ENCODE peak calls at places on chromosomes 6 and 20, in five cellular contexts. E is tibial artery, V is cardiac muscle cell, I is endothelial cell of umbilical vein, F is transverse colon. Y is an unnamed sample.

GRCh38 chr6:111679126-111679525 is 73.4 kb upstream of the TRAF3IP2 start:
- DNase-seq in V (no peak), I (no peak), F (no peak), E (no peak), Y (no peak)

GRCh38 chr6:141326426-141326825 is 806.3 kb upstream of the GJE1 start:
- DNase-seq in F (no peak), V (peak), E (peak), I (peak), Y (peak)

GRCh38 chr20:57165427-57166004 is 100.9 kb downstream of the BMP7 start:
- DNase-seq in I (no peak), E (no peak), V (no peak), F (no peak), Y (no peak)

GRCh38 chr6:111844921-111845320 is 28.3 kb downstream of the FYN start:
- DNase-seq in F (no peak), I (peak), E (no peak), V (peak), Y (no peak)

GRCh38 chr6:89180971-89181370 is 35.1 kb downstream of the PM20D2 start:
- DNase-seq in F (no peak), E (no peak), I (no peak), V (no peak), Y (no peak)

GRCh38 chr20:19275038-19275629 is 62.7 kb downstream of the SLC24A3 start:
- DNase-seq in F (no peak), I (no peak), E (no peak), V (no peak), Y (no peak)

GRCh38 chr6:7542878-7543394 is 1.5 kb downstream of the DSP start:
- DNase-seq in E (no peak), I (no peak), V (peak), F (peak), Y (peak)

GRCh38 chr20:36744764-36745191 is 1.1 kb downstream of the NDRG3 start:
- DNase-seq in E (peak), I (no peak), V (peak), F (no peak), Y (no peak)

GRCh38 chr20:44552950-44553908 is 29.1 kb upstream of the PKIG start:
- DNase-seq in I (peak), E (no peak), F (no peak), V (peak), Y (peak)

GRCh38 chr6:135604035-135604865 is 106.7 kb upstream of the AHI1 start:
- DNase-seq in I (no peak), F (no peak), V (no peak), E (no peak), Y (no peak)

GRCh38 chr6:170296746-170297576 is 6.1 kb upstream of the DLL1 start:
- DNase-seq in I (no peak), E (no peak), V (no peak), F (no peak), Y (no peak)

GRCh38 chr6:31878761-31879542 is at the start of gene SLC44A4:
- DNase-seq in F (peak), V (no peak), I (no peak), E (no peak), Y (no peak)

GRCh38 chr6:11329841-11330765 is 97.6 kb upstream of the NEDD9 start:
- DNase-seq in I (peak), V (no peak), F (peak), E (no peak), Y (no peak)

GRCh38 chr6:165844232-165844631 is 181.2 kb upstream of the PDE10A start:
- DNase-seq in E (no peak), I (no peak), V (no peak), F (no peak), Y (no peak)

GRCh38 chr20:3203315-3204123 is 963 bp downstream of the DDRGK1 start:
- DNase-seq in F (peak), E (no peak), I (peak), V (no peak), Y (no peak)

GRCh38 chr6:1738682-1739081 is 129.0 kb downstream of the FOXC1 start:
- DNase-seq in V (peak), I (no peak), E (no peak), F (no peak), Y (no peak)

GRCh38 chr6:16901777-16902176 is 140.5 kb upstream of the ATXN1 start:
- DNase-seq in E (peak), F (peak), I (peak), V (peak), Y (peak)

GRCh38 chr6:166156942-166157341 is 10.7 kb downstream of the TBXT start:
- DNase-seq in I (no peak), F (no peak), E (no peak), V (peak), Y (no peak)

GRCh38 chr20:51354191-51354768 is 188.2 kb downstream of the NFATC2 start:
- DNase-seq in V (peak), F (no peak), I (peak), E (no peak), Y (peak)

GRCh38 chr20:46709055-46709458 is 392 bp upstream of the SLC2A10 start:
- DNase-seq in E (no peak), V (no peak), I (no peak), F (peak), Y (no peak)

GRCh38 chr6:41489284-41489851 is 56.8 kb upstream of the FOXP4 start:
- DNase-seq in F (no peak), E (no peak), I (no peak), V (peak), Y (no peak)

GRCh38 chr20:20369353-20370086 is 1.6 kb downstream of the INSM1 start:
- DNase-seq in I (no peak), V (no peak), E (no peak), F (peak), Y (no peak)

GRCh38 chr20:20366896-20367680 is 816 bp upstream of the INSM1 start:
- DNase-seq in F (no peak), V (no peak), E (no peak), I (no peak), Y (no peak)

GRCh38 chr20:20370087-20370575 is 2.2 kb downstream of the INSM1 start:
- DNase-seq in I (no peak), E (no peak), F (no peak), V (no peak), Y (no peak)

GRCh38 chr20:20367681-20368413 is at the start of gene INSM1:
- DNase-seq in E (no peak), V (no peak), I (no peak), F (no peak), Y (no peak)

GRCh38 chr20:20368414-20369352 is 779 bp downstream of the INSM1 start:
- DNase-seq in F (no peak), I (no peak), E (no peak), V (no peak), Y (no peak)
- H3K4me3 ChIP-seq in F (peak), I (peak), E (peak), V (peak), Y (peak)

DNA sequence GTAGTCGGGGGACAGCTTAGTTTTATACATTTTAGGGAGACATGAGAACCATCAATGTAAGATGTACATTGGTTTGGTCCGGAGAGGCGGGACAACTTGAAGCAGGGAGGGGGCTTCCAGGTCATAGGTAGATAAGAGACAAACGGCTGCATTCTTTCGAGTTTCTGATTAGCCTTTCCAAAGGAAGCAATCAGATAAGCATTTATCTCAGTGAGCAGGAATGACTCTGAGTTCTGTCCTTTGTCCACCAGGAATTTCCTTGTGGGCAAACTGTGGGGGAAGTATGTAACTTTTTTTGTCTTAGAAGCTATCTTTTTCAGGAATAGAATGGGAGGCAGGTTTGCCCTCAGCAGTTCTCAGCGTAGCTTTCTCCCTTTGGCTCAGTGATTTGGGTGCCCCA is 1.4 kb downstream of the YTHDF1 start:
- DNase-seq in E (no peak), I (no peak), V (no peak), F (no peak), Y (no peak)
- H3K4me3 ChIP-seq in E (peak), I (no peak), V (no peak), F (peak), Y (no peak)

DNA sequence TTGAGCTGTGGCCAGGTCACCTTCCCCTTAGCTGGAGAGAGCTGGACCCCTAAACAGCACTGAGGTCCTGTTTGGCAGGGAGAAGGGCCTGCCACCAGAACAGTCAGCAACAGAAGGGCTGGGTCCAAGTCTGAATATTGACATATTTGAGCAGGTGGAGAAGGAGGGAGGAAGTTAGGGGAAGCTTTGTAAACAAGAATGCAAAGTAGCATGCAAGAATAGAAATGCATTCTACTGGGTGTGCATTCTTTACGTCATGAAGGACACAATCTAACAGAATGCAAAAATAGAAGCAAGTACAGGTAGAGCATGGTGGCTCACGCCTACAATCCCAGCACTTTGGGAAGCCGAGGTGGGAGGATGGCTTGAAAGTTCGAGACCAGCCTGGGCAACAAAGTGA is 100.5 kb downstream of the QRSL1 start:
- DNase-seq in E (no peak), F (no peak), I (no peak), V (no peak), Y (no peak)
- H3K4me3 ChIP-seq in E (no peak), F (no peak), I (no peak), V (no peak), Y (no peak)

GRCh38 chr20:382291-383115 is 1.9 kb downstream of the TRIB3 start:
- DNase-seq in V (no peak), F (no peak), E (no peak), I (no peak), Y (no peak)
- H3K4me3 ChIP-seq in V (no peak), F (peak), E (peak), I (peak), Y (peak)

GRCh38 chr6:26332843-26333242 is 32.2 kb upstream of the BTN3A2 start:
- DNase-seq in V (no peak), E (no peak), F (no peak), I (no peak), Y (no peak)

GRCh38 chr6:26333458-26334297 is 31.3 kb upstream of the BTN3A2 start:
- DNase-seq in I (no peak), F (no peak), E (no peak), V (no peak), Y (no peak)

GRCh38 chr6:26330835-26331808 is 33.9 kb upstream of the BTN3A2 start:
- DNase-seq in I (peak), V (peak), F (no peak), E (no peak), Y (no peak)

GRCh38 chr6:26331809-26332226 is 33.2 kb upstream of the BTN3A2 start:
- DNase-seq in E (no peak), I (no peak), V (no peak), F (no peak), Y (no peak)

GRCh38 chr6:26332408-26332807 is 32.6 kb upstream of the BTN3A2 start:
- DNase-seq in F (no peak), E (no peak), I (no peak), V (no peak), Y (no peak)
- H3K4me3 ChIP-seq in F (peak), E (no peak), I (no peak), V (peak), Y (peak)

GRCh38 chr6:33206864-33207568 is 1.3 kb upstream of the RING1 start:
- DNase-seq in F (no peak), I (peak), V (no peak), E (no peak), Y (no peak)

GRCh38 chr6:33208089-33208967 is at the start of gene RING1:
- DNase-seq in E (peak), F (peak), V (peak), I (peak), Y (no peak)

GRCh38 chr6:33206027-33206863 is 1.8 kb downstream of the HSD17B8 start:
- DNase-seq in F (no peak), V (no peak), I (no peak), E (no peak), Y (no peak)

GRCh38 chr6:33209856-33210255 is 1.6 kb downstream of the RING1 start:
- DNase-seq in V (no peak), E (no peak), F (no peak), I (no peak), Y (no peak)

GRCh38 chr6:33207569-33208088 is 671 bp upstream of the RING1 start:
- DNase-seq in I (peak), F (peak), E (peak), V (peak), Y (no peak)
- H3K4me3 ChIP-seq in I (peak), F (peak), E (peak), V (peak), Y (peak)

DNA sequence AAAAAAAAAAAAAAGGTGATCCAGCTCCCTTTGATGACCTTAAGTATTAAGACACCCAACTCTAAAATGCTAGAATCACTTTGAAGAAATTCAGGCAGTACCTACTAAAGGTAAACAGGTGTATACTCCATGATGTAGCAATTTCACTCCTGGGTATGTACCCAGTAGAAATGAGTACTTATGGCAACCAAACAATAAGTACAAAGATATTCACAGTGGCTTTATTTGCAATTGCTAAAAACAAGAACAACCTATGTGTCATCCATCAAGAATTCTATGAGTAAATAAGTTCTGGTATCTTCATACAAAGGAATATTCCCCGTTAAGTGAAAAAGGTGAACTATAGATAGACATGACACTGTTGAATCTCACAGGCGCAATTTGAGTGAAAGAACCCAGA is 29.4 kb downstream of the MDGA1 start:
- DNase-seq in I (no peak), F (no peak), V (no peak), E (no peak), Y (no peak)
- H3K4me3 ChIP-seq in I (no peak), F (no peak), V (no peak), E (no peak), Y (no peak)